ENCODE peak calls at places on chromosomes 12 and 14, in six cellular contexts. R is SK-N-SH, C is H1, B is K562, H is GM12878, M is HepG2. W is an unnamed sample.

GRCh38 chr14:72416892-72417291 is 477.0 kb downstream of the DPF3 start:
- DNase-seq in R (peak; percentile 30), C (no peak), B (no peak), H (peak; percentile 12), M (peak; percentile 7), W (no peak)

GRCh38 chr12:105930612-105931011 is 208.1 kb downstream of the NUAK1 start:
- DNase-seq in R (no peak), C (no peak), B (no peak), H (no peak), M (no peak), W (no peak)

GRCh38 chr12:92065018-92065499 is 80.6 kb downstream of the BTG1 start:
- DNase-seq in R (no peak), C (no peak), B (no peak), H (peak; percentile 78), M (peak; percentile 53), W (no peak)

GRCh38 chr14:103871596-103872480 is 24.5 kb upstream of the PPP1R13B start:
- DNase-seq in R (no peak), C (no peak), B (peak; percentile 76), H (peak; percentile 12), M (no peak), W (no peak)

GRCh38 chr12:1935242-1935641 is 16.8 kb upstream of the CACNA2D4 start:
- DNase-seq in R (peak; percentile 7), C (no peak), B (no peak), H (no peak), M (no peak), W (no peak)

GRCh38 chr12:110304061-110304551 is 23.1 kb downstream of the ATP2A2 start:
- DNase-seq in R (no peak), C (no peak), B (no peak), H (no peak), M (no peak), W (no peak)

GRCh38 chr12:11856971-11857370 is 207.5 kb downstream of the ETV6 start:
- DNase-seq in R (no peak), C (no peak), B (no peak), H (no peak), M (no peak), W (peak; percentile 95)

GRCh38 chr14:68363841-68364711 is 428.8 kb downstream of the ZFP36L1 start:
- DNase-seq in R (no peak), C (peak; percentile 34), B (no peak), H (no peak), M (peak; percentile 44), W (no peak)

GRCh38 chr14:50062438-50063039 is 53.8 kb downstream of the VCPKMT start:
- DNase-seq in R (peak; percentile 55), C (no peak), B (peak; percentile 89), H (peak; percentile 71), M (peak; percentile 88), W (no peak)

GRCh38 chr12:111126331-111126730 is 206.0 kb upstream of the MYL2 start:
- DNase-seq in R (no peak), C (no peak), B (no peak), H (no peak), M (no peak), W (peak; percentile 25)

GRCh38 chr12:50598321-50598862 is 93.6 kb downstream of the DIP2B start:
- DNase-seq in R (no peak), C (no peak), B (no peak), H (no peak), M (no peak), W (no peak)

GRCh38 chr12:74689071-74689655 is 151.5 kb downstream of the ATXN7L3B start:
- DNase-seq in R (peak; percentile 5), C (no peak), B (no peak), H (no peak), M (peak; percentile 20), W (no peak)

GRCh38 chr12:103913100-103913499 is 17.1 kb upstream of the HSP90B1 start:
- DNase-seq in R (no peak), C (no peak), B (no peak), H (no peak), M (no peak), W (no peak)

GRCh38 chr14:104657114-104657524 is 32.3 kb upstream of the INF2 start:
- DNase-seq in R (peak; percentile 30), C (no peak), B (no peak), H (no peak), M (no peak), W (no peak)

GRCh38 chr14:104287301-104288009 is 149.1 kb downstream of the KIF26A start:
- DNase-seq in R (no peak), C (no peak), B (no peak), H (no peak), M (no peak), W (no peak)

GRCh38 chr14:77302926-77303325 is 17.8 kb downstream of the POMT2 start:
- DNase-seq in R (no peak), C (no peak), B (peak; percentile 14), H (no peak), M (peak; percentile 90), W (no peak)

GRCh38 chr12:88575361-88575959 is 4.8 kb downstream of the KITLG start:
- DNase-seq in R (no peak), C (no peak), B (no peak), H (no peak), M (no peak), W (no peak)

GRCh38 chr14:69571879-69572633 is 2.6 kb downstream of the CCDC177 start:
- DNase-seq in R (peak; percentile 84), C (no peak), B (peak; percentile 18), H (no peak), M (peak; percentile 17), W (peak; percentile 21)

GRCh38 chr14:103594265-103594664 is 31.5 kb downstream of the COA8 start:
- DNase-seq in R (no peak), C (no peak), B (no peak), H (no peak), M (peak; percentile 70), W (no peak)

GRCh38 chr14:101453225-101453624 is 108.1 kb upstream of the DIO3 start:
- DNase-seq in R (no peak), C (no peak), B (no peak), H (no peak), M (no peak), W (no peak)

GRCh38 chr14:75654127-75654732 is 6.4 kb downstream of the ERG28 start:
- DNase-seq in R (peak; percentile 77), C (peak; percentile 64), B (peak; percentile 68), H (peak; percentile 38), M (peak; percentile 60), W (peak; percentile 53)

GRCh38 chr12:24679135-24679534 is 269.8 kb downstream of the BCAT1 start:
- DNase-seq in R (no peak), C (no peak), B (no peak), H (no peak), M (peak; percentile 16), W (peak; percentile 2)

GRCh38 chr12:40031965-40032364 is 73.9 kb downstream of the SLC2A13 start:
- DNase-seq in R (no peak), C (no peak), B (no peak), H (no peak), M (no peak), W (no peak)

GRCh38 chr12:131120831-131121271 is 167.1 kb downstream of the ADGRD1 start:
- DNase-seq in R (no peak), C (no peak), B (no peak), H (no peak), M (no peak), W (no peak)

GRCh38 chr12:23096321-23096720 is 471.4 kb downstream of the ETNK1 start:
- DNase-seq in R (no peak), C (no peak), B (no peak), H (no peak), M (no peak), W (no peak)

GRCh38 chr14:105926415-105927093 is 400.2 kb downstream of the TMEM121 start:
- DNase-seq in R (no peak), C (no peak), B (peak; percentile 0), H (no peak), M (no peak), W (no peak)

GRCh38 chr12:105107176-105107496 is 395 bp upstream of the WASHC4 start:
- DNase-seq in R (peak; percentile 67), C (no peak), B (peak; percentile 23), H (no peak), M (no peak), W (peak; percentile 35)

GRCh38 chr12:14191612-14192011 is 173.9 kb upstream of the ATF7IP start:
- DNase-seq in R (no peak), C (no peak), B (no peak), H (no peak), M (no peak), W (no peak)

GRCh38 chr12:45605624-45606023 is 123.9 kb upstream of the ARID2 start:
- DNase-seq in R (no peak), C (no peak), B (no peak), H (no peak), M (no peak), W (no peak)

DNA sequence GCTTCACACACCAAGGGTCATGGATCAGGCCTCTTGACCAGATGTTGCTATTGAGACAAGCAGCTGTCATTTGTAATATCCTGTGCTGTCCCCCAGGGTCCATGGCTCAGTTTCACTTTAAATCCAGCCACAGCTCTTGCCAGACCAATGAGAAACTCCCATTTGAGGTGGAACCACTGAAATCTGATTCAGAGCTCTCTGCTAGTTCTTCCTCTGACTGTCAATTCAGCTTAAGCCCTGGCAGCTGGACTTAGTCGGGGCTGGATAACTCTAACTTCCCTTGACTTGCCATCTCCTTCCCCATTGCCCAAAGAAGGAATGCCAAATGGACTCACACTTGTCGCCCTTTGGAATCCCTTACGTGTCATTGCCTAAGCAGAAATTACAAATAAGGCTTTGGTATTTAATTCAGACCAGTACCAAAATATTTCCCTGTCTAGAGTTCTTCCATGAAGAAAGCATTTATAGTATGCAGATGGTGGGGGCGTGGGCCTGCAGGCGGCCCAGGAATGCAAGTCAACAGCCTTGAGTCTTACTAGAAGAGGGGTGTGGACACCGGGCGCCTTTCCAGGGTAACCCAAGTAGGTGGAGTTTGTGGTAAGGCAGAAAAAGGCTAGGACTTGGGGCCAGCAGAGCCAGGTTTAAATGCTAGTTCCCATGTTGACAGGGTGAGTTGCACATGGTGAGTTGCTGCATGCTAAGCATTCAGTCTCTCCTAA is 96.9 kb upstream of the TMPO start:
- DNase-seq in R (peak; percentile 27), C (no peak), B (peak; percentile 40), H (no peak), M (no peak), W (no peak)
- H3K27ac ChIP-seq in R (peak overlapping the region; percentile 62), C (no peak overlapping the region), B (no peak overlapping the region), H (no peak overlapping the region), M (no peak overlapping the region), W (no peak overlapping the region)

GRCh38 chr12:31645944-31646343 is 13.5 kb upstream of the ETFBKMT start:
- DNase-seq in R (no peak), C (no peak), B (no peak), H (no peak), M (no peak), W (no peak)
- H3K4me3 ChIP-seq in R (no peak overlapping the region), C (no peak overlapping the region), B (no peak overlapping the region), H (no peak overlapping the region), M (no peak overlapping the region), W (no peak overlapping the region)

DNA sequence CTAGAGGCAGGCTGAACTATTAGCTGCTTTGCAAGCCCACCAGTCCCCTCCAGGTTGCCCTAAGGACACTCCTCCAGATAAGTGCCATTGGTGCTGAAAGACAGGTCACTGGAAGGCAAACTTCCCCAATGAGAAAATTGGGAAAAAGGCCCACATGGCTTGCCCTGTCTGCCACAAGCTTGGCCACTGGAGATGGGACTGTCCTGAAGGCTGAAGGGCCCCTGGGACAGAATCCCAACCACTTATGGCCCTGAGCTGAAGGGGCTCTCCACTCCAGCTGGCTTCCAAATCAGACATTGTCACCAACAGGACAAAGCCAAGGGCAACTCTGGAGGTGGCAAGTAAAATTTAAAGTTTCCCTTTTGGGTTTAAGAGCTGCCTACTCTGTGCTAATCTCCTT is 12.2 kb upstream of the DHRS2 start:
- DNase-seq in R (no peak), C (no peak), B (no peak), H (no peak), M (no peak), W (no peak)
- TF ChIP-seq GABPA in R (no peak), C (no peak), B (no peak), H (no peak), M (no peak), W (no peak)

GRCh38 chr14:99133563-99134332 is 138.2 kb downstream of the BCL11B start:
- DNase-seq in R (peak; percentile 1), C (no peak), B (no peak), H (no peak), M (no peak), W (no peak)
- H3K27ac ChIP-seq in R (no peak overlapping the region), C (no peak overlapping the region), B (no peak overlapping the region), H (no peak overlapping the region), M (no peak overlapping the region), W (no peak overlapping the region)

W was measured in HL-60.